ENCODE peak calls at places on chromosomes 2 and 18, in six cellular contexts. A, W, T, V, K and R are unnamed samples.
A peak's percentile ranks its signal among the peaks of the same experiment; 100 is the strongest.

GRCh38 chr2:128980475-128980874 is 661.8 kb upstream of the HS6ST1 start:
- DNase-seq in A (no peak), W (no peak), T (no peak), V (no peak), K (no peak), R (no peak)

GRCh38 chr18:67893896-67894295 is 377.4 kb upstream of the DSEL start:
- DNase-seq in A (no peak), W (no peak), T (no peak), V (no peak), K (no peak), R (no peak)

GRCh38 chr2:31213883-31214637 is 3.3 kb downstream of the CAPN14 start:
- DNase-seq in A (no peak), W (no peak), T (no peak), V (no peak), K (no peak), R (no peak)

GRCh38 chr18:26813043-26813442 is 52.5 kb downstream of the AQP4 start:
- DNase-seq in A (peak; percentile 50), W (peak; percentile 56), T (peak; percentile 7), V (no peak), K (peak; percentile 16), R (peak; percentile 44)

GRCh38 chr2:60745761-60746160 is 10.3 kb upstream of the PAPOLG start:
- DNase-seq in A (no peak), W (no peak), T (no peak), V (no peak), K (no peak), R (no peak)

GRCh38 chr2:95287806-95288205 is 9.3 kb upstream of the KCNIP3 start:
- DNase-seq in A (no peak), W (no peak), T (no peak), V (no peak), K (no peak), R (no peak)

GRCh38 chr2:55247025-55247424 is 14.5 kb downstream of the RPS27A start:
- DNase-seq in A (no peak), W (no peak), T (no peak), V (no peak), K (no peak), R (no peak)

GRCh38 chr2:217283505-217283904 is 423.6 kb upstream of the TNP1 start:
- DNase-seq in A (no peak), W (no peak), T (no peak), V (no peak), K (no peak), R (no peak)

GRCh38 chr2:232966122-232966521 is 46.9 kb downstream of the NGEF start:
- DNase-seq in A (no peak), W (no peak), T (no peak), V (no peak), K (no peak), R (no peak)

GRCh38 chr2:140276661-140277060 is 1496.5 kb upstream of the NXPH2 start:
- DNase-seq in A (no peak), W (no peak), T (no peak), V (no peak), K (no peak), R (no peak)

GRCh38 chr2:10524841-10525572 is 76.9 kb upstream of the ODC1 start:
- DNase-seq in A (no peak), W (no peak), T (no peak), V (no peak), K (no peak), R (no peak)

GRCh38 chr2:55164534-55165104 is 67.5 kb downstream of the CLHC1 start:
- DNase-seq in A (no peak), W (no peak), T (no peak), V (no peak), K (no peak), R (no peak)

GRCh38 chr2:65846984-65847383 is 414.6 kb upstream of the SPRED2 start:
- DNase-seq in A (no peak), W (no peak), T (no peak), V (no peak), K (no peak), R (no peak)

GRCh38 chr2:230706053-230706498 is 6.6 kb upstream of the CAB39 start:
- DNase-seq in A (no peak), W (peak; percentile 89), T (no peak), V (no peak), K (no peak), R (no peak)

DNA sequence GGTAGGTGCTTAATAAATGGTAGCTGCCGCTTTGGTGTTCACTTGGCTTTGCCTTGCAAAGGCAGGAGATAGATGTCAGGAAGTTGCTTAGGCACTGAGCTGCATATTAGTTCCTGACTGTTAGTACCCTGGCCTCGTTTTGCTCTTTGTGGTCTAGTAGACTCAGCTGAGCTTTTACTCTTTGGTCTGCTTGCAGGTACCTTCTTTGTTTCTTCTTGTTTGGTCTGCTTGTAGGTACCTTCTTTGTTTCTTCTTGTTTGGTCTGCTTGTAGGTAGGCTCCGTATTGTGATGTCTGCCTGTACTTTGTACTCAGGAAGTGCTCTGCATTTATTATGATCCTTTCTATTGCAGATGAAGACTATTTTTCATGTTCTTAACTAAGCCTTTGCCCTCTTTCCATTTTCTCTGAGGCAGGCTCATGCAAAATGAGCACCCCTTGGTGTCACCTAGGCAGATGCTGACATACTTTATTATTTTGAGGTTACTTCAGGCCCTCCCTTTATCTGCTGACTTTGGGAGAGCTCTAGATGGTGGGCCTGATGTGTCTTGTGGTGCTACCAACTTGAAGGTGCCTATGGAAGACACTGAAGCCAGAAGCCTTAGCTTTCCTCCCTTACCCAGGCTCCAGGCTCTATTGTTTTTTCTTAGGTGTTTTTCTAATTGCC is 6.0 kb downstream of the RPIA start:
- DNase-seq in A (no peak), W (peak; percentile 35), T (no peak), V (no peak), K (no peak), R (no peak)
- H3K4me1 ChIP-seq in A (no peaks in the 10 kb centered on the region), W (peaks cover 51% of the 10 kb centered on the region), T (no peaks in the 10 kb centered on the region), V (peaks cover 14% of the 10 kb centered on the region), K (peaks cover 3% of the 10 kb centered on the region), R (peaks cover 4% of the 10 kb centered on the region)

DNA sequence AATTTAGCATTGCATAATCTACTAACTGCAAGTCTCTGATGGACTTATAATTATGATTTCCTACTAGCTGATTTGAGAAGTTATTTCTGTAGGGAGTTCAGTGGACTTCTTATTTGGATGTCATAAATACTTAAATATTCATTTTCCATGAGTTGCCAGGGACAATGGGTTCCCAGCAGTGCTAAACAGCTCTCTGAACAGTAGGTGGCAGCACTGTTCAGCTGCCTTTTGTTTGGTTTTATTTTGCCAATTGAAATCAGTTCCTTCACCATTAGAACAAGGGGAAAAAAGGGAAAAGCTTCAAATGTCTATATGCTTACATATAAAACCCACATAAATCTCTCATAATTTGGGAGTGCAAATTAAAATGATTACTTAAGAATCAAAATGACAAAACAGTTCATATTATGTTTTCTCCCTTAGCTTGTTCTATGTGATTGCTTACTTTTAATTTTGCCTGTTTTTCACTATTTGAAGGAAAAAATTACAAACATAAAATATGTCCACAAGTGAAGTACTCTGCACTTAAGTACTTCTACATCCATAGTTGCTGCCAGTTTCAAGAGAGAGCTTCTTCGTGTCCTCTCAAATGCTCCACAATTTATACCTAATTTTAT is 898.9 kb downstream of the CPS1 start:
- DNase-seq in A (peak; percentile 39), W (peak; percentile 49), T (peak; percentile 23), V (no peak), K (no peak), R (peak; percentile 39)
- TF ChIP-seq JUND in A (no peak), W (no peak), T (no peak), V (no peak), K (no peak), R (no peak)

GRCh38 chr18:77218642-77219041 is 31.0 kb upstream of the GALR1 start:
- DNase-seq in A (no peak), W (no peak), T (no peak), V (no peak), K (no peak), R (no peak)
- H3K4me1 ChIP-seq in A (no peaks in the 10 kb centered on the region), W (no peaks in the 10 kb centered on the region), T (no peaks in the 10 kb centered on the region), V (peaks cover 3% of the 10 kb centered on the region), K (no peaks in the 10 kb centered on the region), R (peaks cover 8% of the 10 kb centered on the region)

DNA sequence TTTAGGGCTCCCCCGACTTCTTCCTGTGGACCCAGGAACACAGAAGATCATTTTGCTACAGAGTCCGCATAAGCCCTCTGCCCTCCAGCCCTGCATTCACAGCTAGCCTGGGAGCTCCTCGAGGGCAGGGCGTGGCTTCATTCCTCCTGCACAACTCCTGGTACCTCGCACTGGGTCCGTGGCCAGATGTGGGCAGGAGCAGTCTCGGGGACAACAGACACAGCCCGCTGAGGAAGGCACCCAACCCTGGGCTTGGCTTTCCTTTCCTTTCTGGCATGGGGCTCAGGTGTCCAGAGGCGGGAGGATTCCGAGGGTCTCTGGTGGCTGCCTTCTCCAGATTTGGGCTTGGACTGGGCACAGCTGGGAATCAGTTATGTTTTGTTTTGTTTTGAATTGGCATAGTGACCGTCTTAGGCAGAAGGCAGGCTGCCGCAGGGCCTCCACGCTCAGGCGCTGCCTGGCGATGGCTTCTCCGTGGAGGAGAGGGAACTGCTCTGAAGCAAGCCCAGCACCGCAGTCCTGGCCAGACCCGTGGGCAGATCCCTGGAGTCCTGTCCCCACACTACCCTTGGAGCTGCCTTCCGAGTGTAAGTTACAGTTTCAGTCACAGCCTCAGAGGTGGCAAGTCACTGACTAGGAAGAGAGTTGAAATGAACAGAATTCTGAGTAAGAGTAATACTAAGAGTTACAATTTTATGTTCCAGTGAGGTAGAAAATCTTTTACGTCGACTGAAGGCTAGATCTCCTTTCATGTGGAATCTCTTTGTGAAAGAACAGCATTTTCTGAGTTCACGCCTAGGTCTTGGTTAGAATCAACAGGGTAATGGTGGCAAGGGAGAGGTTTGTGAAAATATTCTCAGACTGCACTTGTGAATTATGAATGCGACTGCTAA is 47.9 kb downstream of the LDLRAD4 start:
- DNase-seq in A (no peak), W (no peak), T (no peak), V (no peak), K (no peak), R (no peak)
- TF ChIP-seq JUND in A (no peak), W (no peak), T (no peak), V (no peak), K (no peak), R (no peak)

DNA sequence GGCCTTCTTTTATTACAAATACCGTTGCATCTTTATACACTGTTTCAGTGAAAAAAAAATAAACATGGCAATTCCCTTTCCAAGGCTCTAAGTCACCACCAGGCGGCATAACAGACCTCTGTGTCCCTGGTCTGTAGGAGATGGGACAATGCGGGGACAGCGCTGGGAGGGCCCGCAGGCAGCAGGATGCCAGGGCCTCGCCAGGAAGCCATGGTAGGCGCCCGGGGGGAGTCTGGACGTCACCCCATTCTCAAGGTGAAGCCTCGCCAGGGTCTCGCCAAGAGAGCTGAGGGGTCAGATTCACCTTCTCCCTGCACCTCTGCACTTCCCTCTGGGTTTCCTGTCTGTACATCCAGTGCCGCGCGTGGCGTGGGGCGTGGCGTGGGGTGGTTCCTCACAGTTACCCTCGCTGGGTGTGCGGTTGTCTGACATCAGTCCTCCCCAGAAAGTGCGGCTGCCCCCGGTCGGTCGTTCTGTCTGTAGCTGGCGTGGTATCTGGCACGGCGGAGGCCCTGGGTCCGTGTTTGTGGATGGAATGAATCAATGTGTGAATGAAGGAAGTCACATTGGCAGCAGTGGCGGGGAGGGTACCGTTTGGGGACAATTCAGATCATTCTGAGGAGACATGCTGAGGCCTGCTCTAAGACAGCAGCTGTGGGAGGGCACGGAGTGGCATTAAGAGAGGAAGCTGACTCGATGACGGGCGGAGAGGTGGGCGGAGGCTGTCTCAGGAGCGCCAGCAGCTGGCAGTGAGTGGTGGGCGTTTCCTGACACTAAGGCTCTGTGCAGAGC is 45.9 kb downstream of the LRRFIP1 start:
- DNase-seq in A (peak; percentile 84), W (peak; percentile 74), T (peak; percentile 65), V (no peak), K (no peak), R (peak; percentile 75)
- H3K4me1 ChIP-seq in A (peaks cover 60% of the 10 kb centered on the region), W (peaks cover 80% of the 10 kb centered on the region), T (peaks cover 10% of the 10 kb centered on the region), V (peaks cover 21% of the 10 kb centered on the region), K (peaks cover 59% of the 10 kb centered on the region), R (peaks cover 21% of the 10 kb centered on the region)